ENCODE peak calls at places on chromosomes 1 and 21, in four cellular contexts. Y, M, I and C are unnamed samples.

GRCh38 chr21:42460391-42461184 is 35.4 kb downstream of the RSPH1 start:
- DNase-seq in Y (no peak), M (no peak), I (no peak), C (no peak)

GRCh38 chr1:193069748-193070394 is 10.5 kb downstream of the RO60 start:
- DNase-seq in Y (peak; percentile 29), M (no peak), I (no peak), C (no peak)

GRCh38 chr1:230211436-230212145 is 144.6 kb downstream of the GALNT2 start:
- DNase-seq in Y (no peak), M (no peak), I (no peak), C (no peak)

GRCh38 chr1:67748630-67749029 is 63.6 kb downstream of the GADD45A start:
- DNase-seq in Y (peak; percentile 83), M (peak; percentile 40), I (no peak), C (no peak)

GRCh38 chr1:15543589-15544568 is 17.2 kb downstream of the DNAJC16 start:
- DNase-seq in Y (peak; percentile 33), M (no peak), I (no peak), C (no peak)

GRCh38 chr1:41784516-41785279 is 134.0 kb downstream of the HIVEP3 start:
- DNase-seq in Y (peak; percentile 57), M (no peak), I (no peak), C (no peak)

GRCh38 chr1:235657269-235657668 is 7.7 kb upstream of the GNG4 start:
- DNase-seq in Y (no peak), M (no peak), I (no peak), C (no peak)

GRCh38 chr1:88394958-88395357 is 289.1 kb upstream of the PKN2 start:
- DNase-seq in Y (no peak), M (peak; percentile 22), I (no peak), C (no peak)

GRCh38 chr1:94094466-94095111 is 26.4 kb downstream of the ABCA4 start:
- DNase-seq in Y (peak; percentile 54), M (no peak), I (no peak), C (no peak)

GRCh38 chr1:25566730-25567341 is 23.4 kb downstream of the LDLRAP1 start:
- DNase-seq in Y (peak; percentile 71), M (peak; percentile 39), I (no peak), C (peak; percentile 40)

GRCh38 chr1:165666152-165666551 is 32.2 kb downstream of the ALDH9A1 start:
- DNase-seq in Y (peak; percentile 67), M (no peak), I (no peak), C (no peak)

GRCh38 chr1:188188317-188188716 is 1359.6 kb downstream of the PLA2G4A start:
- DNase-seq in Y (no peak), M (no peak), I (no peak), C (no peak)

GRCh38 chr1:204544321-204544720 is 28.1 kb downstream of the MDM4 start:
- DNase-seq in Y (peak; percentile 72), M (no peak), I (no peak), C (no peak)

GRCh38 chr1:102434421-102434820 is 437.7 kb upstream of the OLFM3 start:
- DNase-seq in Y (peak; percentile 0), M (peak; percentile 54), I (no peak), C (peak; percentile 31)

GRCh38 chr1:47438321-47439150 is 692 bp downstream of the FOXD2 start:
- DNase-seq in Y (no peak), M (no peak), I (no peak), C (peak; percentile 35)

GRCh38 chr1:8747879-8748825 is 69.3 kb downstream of the RERE start:
- DNase-seq in Y (no peak), M (no peak), I (no peak), C (no peak)

GRCh38 chr21:36517366-36518075 is 37.6 kb upstream of the CLDN14 start:
- DNase-seq in Y (no peak), M (no peak), I (no peak), C (no peak)

GRCh38 chr1:205247130-205247921 is 19.6 kb downstream of the TMCC2 start:
- DNase-seq in Y (no peak), M (no peak), I (no peak), C (no peak)

GRCh38 chr1:180262628-180263488 is 32.8 kb downstream of the LHX4 start:
- DNase-seq in Y (peak; percentile 43), M (no peak), I (no peak), C (no peak)

GRCh38 chr1:173478099-173478555 is 992 bp downstream of the PRDX6 start:
- DNase-seq in Y (peak; percentile 91), M (peak; percentile 59), I (no peak), C (peak; percentile 27)

GRCh38 chr1:104780470-104781078 is 1030.9 kb downstream of the AMY1C start:
- DNase-seq in Y (peak; percentile 14), M (peak; percentile 56), I (no peak), C (peak; percentile 26)

GRCh38 chr1:53552146-53552940 is 93.1 kb downstream of the DMRTB1 start:
- DNase-seq in Y (no peak), M (no peak), I (no peak), C (peak; percentile 2)

GRCh38 chr1:117653732-117654484 is 48.1 kb downstream of the TENT5C start:
- DNase-seq in Y (no peak), M (no peak), I (no peak), C (no peak)

GRCh38 chr21:21101911-21102310 is 103.7 kb downstream of the NCAM2 start:
- DNase-seq in Y (peak; percentile 49), M (peak; percentile 61), I (no peak), C (peak; percentile 26)

GRCh38 chr1:24007079-24007478 is 27.0 kb upstream of the SRSF10 start:
- DNase-seq in Y (no peak), M (no peak), I (no peak), C (no peak)

GRCh38 chr1:145892486-145893087 is 6.9 kb upstream of the ANKRD35 start:
- DNase-seq in Y (peak; percentile 67), M (peak; percentile 27), I (no peak), C (no peak)

GRCh38 chr1:205313681-205314308 is 7.8 kb downstream of the NUAK2 start:
- DNase-seq in Y (peak; percentile 39), M (peak; percentile 55), I (peak; percentile 28), C (peak; percentile 62)

GRCh38 chr1:76764638-76765572 is 102.4 kb upstream of the ST6GALNAC5 start:
- DNase-seq in Y (no peak), M (peak; percentile 10), I (no peak), C (no peak)

GRCh38 chr1:167805041-167805556 is 83.3 kb downstream of the MPZL1 start:
- DNase-seq in Y (no peak), M (no peak), I (no peak), C (no peak)

GRCh38 chr1:218259800-218260199 is 25.3 kb upstream of the RRP15 start:
- DNase-seq in Y (no peak), M (peak; percentile 33), I (no peak), C (peak; percentile 4)

GRCh38 chr1:228095938-228096337 is 7.2 kb downstream of the C1orf35 start:
- DNase-seq in Y (no peak), M (no peak), I (no peak), C (no peak)

GRCh38 chr1:188281927-188282326 is 1453.2 kb downstream of the PLA2G4A start:
- DNase-seq in Y (no peak), M (no peak), I (no peak), C (no peak)

GRCh38 chr1:160481979-160482596 is 41.0 kb downstream of the SLAMF6 start:
- DNase-seq in Y (no peak), M (no peak), I (no peak), C (no peak)

GRCh38 chr1:116763116-116763786 is 9.0 kb downstream of the CD2 start:
- DNase-seq in Y (peak; percentile 29), M (no peak), I (no peak), C (no peak)

GRCh38 chr1:6584126-6585080 is 4.6 kb downstream of the ZBTB48 start:
- DNase-seq in Y (no peak), M (no peak), I (no peak), C (no peak)
- TF ChIP-seq CTCF in Y (peak; percentile 3), M (no peak), I (peak; percentile 22), C (no peak)

GRCh38 chr1:209107535-209107934 is 476.0 kb upstream of the CAMK1G start:
- DNase-seq in Y (no peak), M (no peak), I (no peak), C (no peak)

GRCh38 chr1:209104646-209105045 is 478.9 kb upstream of the CAMK1G start:
- DNase-seq in Y (no peak), M (no peak), I (no peak), C (no peak)

GRCh38 chr1:209106861-209107260 is 476.7 kb upstream of the CAMK1G start:
- DNase-seq in Y (no peak), M (no peak), I (no peak), C (no peak)

GRCh38 chr1:209105769-209106168 is 477.7 kb upstream of the CAMK1G start:
- DNase-seq in Y (no peak), M (no peak), I (no peak), C (no peak)

DNA sequence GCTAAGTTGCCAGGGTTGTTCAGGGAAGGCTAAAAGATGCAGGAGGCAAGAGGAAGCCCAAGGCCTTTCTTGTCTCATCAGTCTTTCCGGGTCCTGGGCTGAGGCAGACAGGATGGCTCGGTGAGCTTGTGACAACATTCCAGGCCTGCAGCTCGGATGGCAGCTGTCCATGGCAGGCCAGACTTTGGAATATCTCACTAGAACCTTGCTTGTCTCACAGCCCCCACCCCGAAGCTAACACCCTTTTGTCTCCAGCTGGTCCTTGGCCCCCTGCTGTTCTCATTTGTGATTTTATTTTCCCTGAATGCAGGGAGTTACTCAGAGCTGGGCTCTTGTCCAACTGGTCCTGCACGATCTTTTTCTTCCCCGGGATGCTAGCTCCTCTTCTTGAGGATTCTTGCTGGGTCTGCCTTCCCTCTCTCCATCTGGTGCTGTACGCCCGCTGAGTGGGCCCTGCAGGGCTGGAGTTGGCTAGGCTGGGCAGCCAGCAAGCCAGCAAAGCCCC is 477.2 kb upstream of the CAMK1G start:
- DNase-seq in Y (peak; percentile 34), M (no peak), I (no peak), C (peak; percentile 18)
- TF ChIP-seq CTCF in Y (peak; percentile 3), M (no peak), I (no peak), C (no peak)

GRCh38 chr21:34333150-34333739 is 30.6 kb upstream of the KCNE2 start:
- DNase-seq in Y (no peak), M (no peak), I (no peak), C (no peak)

GRCh38 chr21:34336756-34337391 is 26.9 kb upstream of the KCNE2 start:
- DNase-seq in Y (no peak), M (no peak), I (no peak), C (no peak)

GRCh38 chr21:34336245-34336644 is 27.6 kb upstream of the KCNE2 start:
- DNase-seq in Y (no peak), M (no peak), I (no peak), C (no peak)

GRCh38 chr21:34337741-34338140 is 26.1 kb upstream of the KCNE2 start:
- DNase-seq in Y (no peak), M (no peak), I (no peak), C (no peak)

GRCh38 chr21:34335316-34335715 is 28.5 kb upstream of the KCNE2 start:
- DNase-seq in Y (peak; percentile 43), M (no peak), I (no peak), C (no peak)
- TF ChIP-seq CTCF in Y (no peak), M (no peak), I (no peak), C (no peak)

DNA sequence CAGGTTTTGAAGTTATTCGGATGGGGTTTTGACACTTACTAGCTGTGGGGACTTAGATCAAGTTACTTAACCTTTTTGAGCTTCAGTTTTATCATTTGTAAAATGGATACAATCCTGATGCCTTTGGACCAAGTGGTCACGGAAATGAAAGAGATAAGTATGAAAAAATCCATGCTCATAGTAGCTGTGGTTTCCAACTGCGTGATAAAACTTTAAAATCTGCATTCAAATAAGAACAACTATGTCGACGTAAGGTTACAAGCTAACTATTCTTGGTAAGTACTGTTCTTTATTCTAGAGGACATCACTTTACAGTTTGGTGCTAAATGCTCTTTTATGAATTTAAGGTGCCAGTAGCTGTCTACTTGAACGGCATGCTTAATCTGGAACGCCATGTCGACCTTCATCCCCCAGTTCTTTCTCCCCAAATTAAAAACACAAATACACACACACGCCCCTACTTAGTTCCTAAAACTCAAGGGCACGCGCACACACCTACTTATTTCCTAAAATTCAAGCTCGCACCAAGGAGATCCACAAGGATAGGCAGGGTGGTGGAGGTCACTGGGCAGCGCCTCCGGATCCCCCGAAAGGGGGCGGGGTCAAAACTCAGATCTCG is 476 bp upstream of the NFYC start:
- DNase-seq in Y (no peak), M (no peak), I (no peak), C (no peak)
- TF ChIP-seq CTCF in Y (no peak), M (no peak), I (no peak), C (no peak)